ENCODE peak calls at places on chromosomes 7 and 10, in five cellular contexts. T is tibial artery, A is bronchial epithelial cell, L is fibroblast of mammary gland, I is thoracic aorta. P is an unnamed sample.

GRCh38 chr7:15864260-15864991 is 177.9 kb upstream of the MEOX2 start:
- DNase-seq in T (no peak), A (no peak), L (peak), I (no peak), P (no peak)

GRCh38 chr7:20198295-20198694 is 18.9 kb downstream of the MACC1 start:
- DNase-seq in T (no peak), A (no peak), L (no peak), I (no peak), P (no peak)

GRCh38 chr10:77784856-77785255 is 141.7 kb downstream of the DLG5 start:
- DNase-seq in T (no peak), A (no peak), L (peak), I (no peak), P (no peak)

GRCh38 chr7:139853576-139854511 is 24.8 kb downstream of the TBXAS1 start:
- DNase-seq in T (peak), A (peak), L (peak), I (peak), P (no peak)

GRCh38 chr10:98403812-98404504 is 11.0 kb downstream of the PYROXD2 start:
- DNase-seq in T (no peak), A (peak), L (peak), I (no peak), P (no peak)

GRCh38 chr10:63744060-63744941 is 223.1 kb downstream of the REEP3 start:
- DNase-seq in T (no peak), A (no peak), L (peak), I (no peak), P (no peak)

GRCh38 chr7:80443336-80443735 is 68.5 kb downstream of the GNAT3 start:
- DNase-seq in T (no peak), A (no peak), L (no peak), I (no peak), P (no peak)

GRCh38 chr7:34277801-34278195 is 372.5 kb downstream of the BMPER start:
- DNase-seq in T (no peak), A (peak), L (peak), I (no peak), P (no peak)

GRCh38 chr7:7772385-7772784 is 54.0 kb upstream of the RPA3 start:
- DNase-seq in T (no peak), A (peak), L (no peak), I (no peak), P (no peak)

GRCh38 chr10:44574596-44575480 is 189.9 kb upstream of the CXCL12 start:
- DNase-seq in T (no peak), A (no peak), L (no peak), I (no peak), P (no peak)

GRCh38 chr7:43534110-43534509 is 48.8 kb upstream of the STK17A start:
- DNase-seq in T (no peak), A (peak), L (peak), I (no peak), P (no peak)

GRCh38 chr7:116588641-116589594 is 64.1 kb downstream of the CAV1 start:
- DNase-seq in T (no peak), A (peak), L (peak), I (no peak), P (no peak)

GRCh38 chr10:33653584-33654367 is 319.3 kb upstream of the NRP1 start:
- DNase-seq in T (no peak), A (peak), L (peak), I (no peak), P (no peak)

GRCh38 chr7:157977306-157977705 is 610.3 kb downstream of the PTPRN2 start:
- DNase-seq in T (peak), A (no peak), L (no peak), I (no peak), P (no peak)

GRCh38 chr7:140304071-140304799 is 94.1 kb downstream of the SLC37A3 start:
- DNase-seq in T (no peak), A (peak), L (peak), I (no peak), P (no peak)

GRCh38 chr7:124072603-124073324 is 39.9 kb upstream of the TMEM229A start:
- DNase-seq in T (no peak), A (peak), L (peak), I (no peak), P (no peak)

GRCh38 chr7:28466885-28467284 is 54.6 kb downstream of the CREB5 start:
- DNase-seq in T (no peak), A (no peak), L (no peak), I (no peak), P (no peak)

GRCh38 chr10:75189266-75190096 is 21.1 kb upstream of the VDAC2 start:
- DNase-seq in T (peak), A (no peak), L (no peak), I (no peak), P (no peak)

GRCh38 chr7:103413407-103413806 is 32.6 kb downstream of the SLC26A5 start:
- DNase-seq in T (no peak), A (no peak), L (no peak), I (no peak), P (no peak)

GRCh38 chr7:40200791-40201190 is 66.0 kb downstream of the SUGCT start:
- DNase-seq in T (no peak), A (no peak), L (peak), I (no peak), P (no peak)

GRCh38 chr10:132962623-132963429 is 20.5 kb upstream of the CFAP46 start:
- DNase-seq in T (no peak), A (peak), L (peak), I (no peak), P (no peak)

GRCh38 chr10:12389154-12389734 is 39.9 kb downstream of the CAMK1D start:
- DNase-seq in T (peak), A (no peak), L (no peak), I (no peak), P (peak)

GRCh38 chr10:103915794-103916193 is 2.2 kb downstream of the STN1 start:
- DNase-seq in T (no peak), A (no peak), L (no peak), I (no peak), P (no peak)

GRCh38 chr10:76903387-76903786 is 734.2 kb downstream of the KCNMA1 start:
- DNase-seq in T (no peak), A (no peak), L (no peak), I (no peak), P (no peak)

GRCh38 chr10:48792121-48792520 is 107.4 kb downstream of the WDFY4 start:
- DNase-seq in T (no peak), A (no peak), L (no peak), I (no peak), P (no peak)

DNA sequence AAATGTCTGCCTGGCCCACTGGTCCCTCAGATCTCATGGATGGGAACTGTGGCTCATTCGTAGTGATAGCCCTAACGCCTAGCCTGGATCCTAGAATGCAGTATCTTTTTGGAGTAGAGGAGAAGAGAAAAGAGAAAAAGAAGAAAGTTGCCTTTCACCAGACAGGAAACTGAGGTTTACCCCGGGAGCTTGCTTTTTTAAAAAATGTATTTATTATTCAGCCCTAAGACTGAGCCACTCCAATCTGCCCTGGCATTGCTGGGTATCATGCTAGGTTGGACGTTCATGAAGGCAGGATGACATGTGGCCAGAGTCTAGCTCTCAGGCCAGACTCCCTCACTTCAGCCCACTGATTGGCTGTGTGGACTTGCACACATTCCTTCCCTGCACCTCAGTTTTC is 21.5 kb upstream of the C10orf105 start:
- DNase-seq in T (no peak), A (no peak), L (no peak), I (no peak), P (no peak)
- H3K4me3 ChIP-seq in T (no peak), A (no peak), L (no peak), I (no peak), P (no peak)

DNA sequence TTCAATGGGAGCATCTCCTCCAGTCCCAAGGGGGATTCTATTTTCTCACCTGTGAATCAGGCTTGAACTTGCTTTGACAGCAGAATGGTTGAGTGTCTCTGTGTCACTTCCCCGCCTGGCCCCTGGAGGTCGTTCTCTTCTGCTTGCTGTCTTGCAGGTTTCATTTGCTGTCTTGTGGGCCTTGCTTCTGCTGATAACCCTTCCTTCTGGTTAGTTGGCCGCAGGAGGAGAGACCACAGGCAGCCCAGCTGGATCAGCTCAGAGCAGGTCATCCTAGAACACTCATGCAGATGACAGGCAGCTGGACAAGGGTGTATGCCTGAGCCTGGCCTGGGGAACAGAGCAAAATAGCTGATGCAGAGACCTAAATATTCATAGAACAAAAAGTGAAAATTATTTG is 344.2 kb upstream of the ADARB2 start:
- DNase-seq in T (no peak), A (no peak), L (no peak), I (no peak), P (no peak)
- TF ChIP-seq CTCF in T (no peak), A (peak), L (no peak), I (no peak), P (no peak)

GRCh38 chr10:114856544-114857287 is 35.1 kb downstream of the FHIP2A start:
- DNase-seq in T (no peak), A (peak), L (peak), I (no peak), P (no peak)
- H3K4me3 ChIP-seq in T (no peak), A (no peak), L (no peak), I (peak), P (no peak)

DNA sequence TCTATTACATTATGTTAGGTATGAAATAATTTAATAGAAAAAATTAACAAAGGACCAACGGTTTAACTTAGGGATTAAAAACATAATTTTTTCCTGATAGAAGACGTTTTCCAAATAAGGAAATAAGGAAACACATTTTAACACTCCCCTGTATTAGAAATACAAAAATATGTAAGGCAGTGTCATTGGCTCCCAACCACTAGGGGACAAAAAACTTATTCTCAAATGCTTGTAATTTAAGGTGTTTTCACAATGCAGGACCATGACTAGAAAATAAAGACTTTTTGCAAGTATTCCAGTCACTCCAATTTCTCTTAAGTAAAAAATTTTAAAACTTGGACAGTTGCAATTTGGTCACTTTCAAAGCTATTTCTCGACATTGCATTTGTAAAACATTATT is 98.8 kb upstream of the ODAD2 start:
- DNase-seq in T (no peak), A (no peak), L (no peak), I (no peak), P (no peak)
- TF ChIP-seq CTCF in T (no peak), A (no peak), L (no peak), I (no peak), P (no peak)

DNA sequence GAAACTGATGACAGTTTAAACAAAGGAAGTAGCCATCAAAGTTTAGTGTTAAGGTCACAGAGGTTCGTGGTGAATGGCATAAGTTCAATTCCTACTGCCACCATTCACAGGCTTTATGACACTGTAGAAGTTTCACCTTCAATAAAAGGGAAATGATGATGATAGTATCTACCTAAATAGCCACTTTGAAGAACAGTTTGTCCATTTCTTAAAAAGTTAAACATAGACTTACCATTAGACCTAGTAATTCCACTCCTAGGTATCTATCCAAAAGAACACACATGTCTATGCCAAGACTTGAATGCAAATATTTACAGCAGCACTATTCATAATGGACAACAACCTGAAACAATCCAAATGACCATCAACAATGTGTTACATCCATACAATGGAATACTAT is 18.9 kb upstream of the GSTK1 start:
- DNase-seq in T (no peak), A (no peak), L (no peak), I (no peak), P (peak)
- H3K4me3 ChIP-seq in T (no peak), A (no peak), L (no peak), I (no peak), P (no peak)

GRCh38 chr7:127396184-127396583 is 3.7 kb upstream of the ZNF800 start:
- DNase-seq in T (no peak), A (no peak), L (peak), I (no peak), P (no peak)
- TF ChIP-seq CTCF in T (no peak), A (no peak), L (no peak), I (no peak), P (no peak)

GRCh38 chr7:47327698-47328391 is 254.1 kb downstream of the TNS3 start:
- DNase-seq in T (peak), A (peak), L (peak), I (peak), P (peak)
- H3K4me3 ChIP-seq in T (peak), A (peak), L (peak), I (peak), P (no peak)

GRCh38 chr10:62726142-62726541 is 78.4 kb upstream of the ADO start:
- DNase-seq in T (no peak), A (no peak), L (no peak), I (no peak), P (no peak)
- TF ChIP-seq CTCF in T (no peak), A (no peak), L (no peak), I (no peak), P (no peak)

P was measured in LNCaP clone FGC.